ENCODE peak calls at places on chromosome 21, in eight cellular contexts. G is HL-60, C is A549, U is K562, F is HCT116, M is GM23338, V is SK-N-SH, H is HepG2. X is an unnamed sample.

GRCh38 chr21:29164330-29164942 is 34.0 kb downstream of the MAP3K7CL start:
- DNase-seq in M (peak), V (peak), F (peak), U (peak), H (peak), G (peak), C (peak), X (no peak)

GRCh38 chr21:25561668-25562641 is 45.3 kb downstream of the MRPL39 start:
- DNase-seq in G (peak), M (peak), C (peak), V (peak), F (no peak), U (no peak), H (no peak), X (no peak)

GRCh38 chr21:41396452-41397107 is 29.5 kb upstream of the MX1 start:
- DNase-seq in G (peak), M (peak), F (no peak), V (no peak), U (no peak), C (no peak), H (no peak), X (no peak)

GRCh38 chr21:46437096-46437498 is 21.6 kb upstream of the DIP2A start:
- DNase-seq in F (no peak), H (no peak), C (no peak), U (no peak), M (no peak), G (peak), V (no peak), X (no peak)

GRCh38 chr21:42835611-42836401 is 43.5 kb downstream of the WDR4 start:
- DNase-seq in H (no peak), U (no peak), V (no peak), M (no peak), G (no peak), C (no peak), F (no peak), X (no peak)

GRCh38 chr21:39818557-39818956 is 48.7 kb upstream of the PCP4 start:
- DNase-seq in U (no peak), G (no peak), C (no peak), F (no peak), V (no peak), H (no peak), M (no peak), X (no peak)

GRCh38 chr21:29436143-29436542 is 137.4 kb downstream of the BACH1 start:
- DNase-seq in F (no peak), H (no peak), C (no peak), G (no peak), U (no peak), M (peak), V (no peak), X (no peak)

GRCh38 chr21:36429672-36430546 is 44.7 kb downstream of the CHAF1B start:
- DNase-seq in V (peak), H (peak), F (peak), U (peak), M (peak), G (peak), C (peak), X (peak)

GRCh38 chr21:22224261-22224660 is 1226.1 kb downstream of the NCAM2 start:
- DNase-seq in F (no peak), U (no peak), G (no peak), M (no peak), H (no peak), C (no peak), V (no peak), X (no peak)

GRCh38 chr21:29893687-29894086 is 46.1 kb downstream of the GRIK1 start:
- DNase-seq in V (no peak), F (no peak), G (no peak), H (no peak), M (no peak), U (no peak), C (no peak), X (no peak)

GRCh38 chr21:40355076-40355475 is 487.8 kb downstream of the PCP4 start:
- DNase-seq in M (no peak), G (no peak), H (no peak), F (no peak), U (no peak), V (no peak), C (no peak), X (no peak)

GRCh38 chr21:41878831-41879189 is 334 bp downstream of the PRDM15 start:
- DNase-seq in H (peak), G (peak), V (peak), M (peak), U (peak), C (peak), F (peak), X (no peak)

GRCh38 chr21:28025111-28025510 is 967.6 kb downstream of the LTN1 start:
- DNase-seq in C (no peak), U (no peak), G (no peak), V (no peak), F (no peak), M (no peak), H (no peak), X (no peak)

GRCh38 chr21:29717659-29718058 is 222.1 kb downstream of the GRIK1 start:
- DNase-seq in U (peak), H (no peak), F (no peak), C (no peak), M (no peak), G (no peak), V (no peak), X (no peak)

GRCh38 chr21:15064576-15065380 is at the start of gene NRIP1:
- DNase-seq in U (peak), V (peak), C (peak), G (peak), F (no peak), M (peak), H (peak), X (no peak)

GRCh38 chr21:41752231-41752681 is 14.6 kb downstream of the RIPK4 start:
- DNase-seq in U (peak), G (no peak), C (no peak), F (no peak), V (no peak), M (no peak), H (no peak), X (no peak)

GRCh38 chr21:18449586-18449985 is 46.0 kb upstream of the TMPRSS15 start:
- DNase-seq in F (no peak), M (no peak), H (no peak), V (no peak), G (no peak), U (no peak), C (no peak), X (no peak)

GRCh38 chr21:35488941-35489340 is 439.8 kb upstream of the RUNX1 start:
- DNase-seq in V (no peak), H (no peak), F (no peak), M (no peak), U (no peak), G (no peak), C (no peak), X (no peak)

GRCh38 chr21:32412998-32413504 is 545 bp downstream of the EVA1C start:
- DNase-seq in H (no peak), F (no peak), M (peak), V (no peak), C (no peak), G (no peak), U (no peak), X (no peak)

GRCh38 chr21:32279377-32279680 is 480 bp upstream of the MIS18A start:
- DNase-seq in U (no peak), H (no peak), C (no peak), F (no peak), V (no peak), M (no peak), G (no peak), X (no peak)

GRCh38 chr21:46297311-46298082 is 11.4 kb downstream of the YBEY start:
- DNase-seq in H (no peak), G (no peak), U (no peak), M (peak), V (no peak), C (no peak), F (no peak), X (no peak)

GRCh38 chr21:42234464-42235241 is 15.7 kb downstream of the ABCG1 start:
- DNase-seq in F (no peak), U (peak), H (peak), G (peak), C (peak), V (peak), M (peak), X (no peak)

GRCh38 chr21:29481641-29482040 is 182.9 kb downstream of the BACH1 start:
- DNase-seq in U (no peak), F (no peak), C (no peak), H (no peak), V (no peak), M (no peak), G (no peak), X (no peak)

GRCh38 chr21:17673261-17674020 is 60.7 kb upstream of the BTG3 start:
- DNase-seq in G (no peak), M (peak), U (no peak), C (no peak), F (no peak), H (no peak), V (no peak), X (no peak)

GRCh38 chr21:38804617-38805281 is 980 bp upstream of the ETS2 start:
- DNase-seq in V (peak), U (peak), F (peak), H (no peak), G (peak), M (peak), C (peak), X (no peak)
- H3K27ac ChIP-seq in V (peak), U (peak), F (peak), H (peak), G (peak), M (peak), C (peak), X (peak)

GRCh38 chr21:31157756-31158155 is 119.5 kb upstream of the KRTAP19-8 start:
- DNase-seq in H (no peak), C (no peak), G (no peak), U (no peak), F (no peak), M (peak), V (no peak), X (no peak)
- TF ChIP-seq REST in H (no peak), C (no peak), G (no peak), U (no peak), F (no peak), M (no peak), V (no peak), X (no peak)

DNA sequence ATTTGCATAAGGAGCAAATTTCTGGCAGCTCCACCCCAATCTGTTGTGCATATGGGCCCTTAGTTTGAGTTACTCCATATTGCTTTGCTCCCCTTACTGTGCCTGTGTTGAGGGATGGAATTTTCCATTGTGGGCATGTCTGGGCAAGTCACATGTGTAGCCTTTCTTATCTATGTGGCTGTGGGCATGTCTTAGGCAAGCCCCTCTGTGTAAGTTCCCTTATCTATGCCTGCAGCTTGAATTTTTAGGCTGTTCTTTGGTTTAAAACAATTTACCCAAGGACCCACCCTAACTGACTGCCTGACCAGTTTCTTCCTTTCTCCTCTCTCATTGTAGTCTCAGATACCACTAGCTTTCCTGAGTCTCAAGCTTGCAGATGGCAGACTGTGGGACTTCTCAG is 405.7 kb upstream of the NCAM2 start:
- DNase-seq in U (peak), C (no peak), G (peak), M (no peak), V (no peak), F (no peak), H (no peak), X (no peak)
- H3K27ac ChIP-seq in U (no peak), C (no peak), G (no peak), M (peak), V (no peak), F (no peak), H (no peak), X (no peak)

DNA sequence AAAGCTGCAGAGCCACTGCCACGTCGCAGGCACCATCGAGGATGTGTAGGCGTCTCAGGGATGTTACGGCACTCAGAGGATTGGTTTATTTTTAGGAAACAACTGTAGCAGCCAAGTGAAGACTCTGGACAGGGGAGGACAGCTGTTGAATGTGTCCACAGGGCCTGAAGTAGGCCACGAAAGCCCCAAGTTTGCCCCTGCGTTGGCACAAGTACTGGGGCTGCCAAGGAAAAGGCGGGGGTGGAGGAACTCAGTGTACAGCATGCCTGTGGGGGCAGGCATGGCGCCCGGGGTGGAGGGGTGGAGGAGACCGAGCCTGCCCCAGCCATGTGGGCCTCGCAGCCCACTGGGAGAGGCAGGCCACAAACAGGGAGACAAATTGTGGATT is 89.7 kb downstream of the ADARB1 start:
- DNase-seq in M (no peak), H (no peak), F (no peak), U (no peak), G (no peak), V (no peak), C (no peak), X (no peak)
- TF ChIP-seq REST in M (no peak), H (no peak), F (no peak), U (no peak), G (no peak), V (no peak), C (no peak), X (no peak)

GRCh38 chr21:43936186-43936967 is 71.4 kb downstream of the AGPAT3 start:
- DNase-seq in H (no peak), F (no peak), M (no peak), V (no peak), G (no peak), C (no peak), U (no peak), X (no peak)
- H3K27ac ChIP-seq in H (no peak), F (no peak), M (peak), V (no peak), G (no peak), C (no peak), U (peak), X (no peak)

DNA sequence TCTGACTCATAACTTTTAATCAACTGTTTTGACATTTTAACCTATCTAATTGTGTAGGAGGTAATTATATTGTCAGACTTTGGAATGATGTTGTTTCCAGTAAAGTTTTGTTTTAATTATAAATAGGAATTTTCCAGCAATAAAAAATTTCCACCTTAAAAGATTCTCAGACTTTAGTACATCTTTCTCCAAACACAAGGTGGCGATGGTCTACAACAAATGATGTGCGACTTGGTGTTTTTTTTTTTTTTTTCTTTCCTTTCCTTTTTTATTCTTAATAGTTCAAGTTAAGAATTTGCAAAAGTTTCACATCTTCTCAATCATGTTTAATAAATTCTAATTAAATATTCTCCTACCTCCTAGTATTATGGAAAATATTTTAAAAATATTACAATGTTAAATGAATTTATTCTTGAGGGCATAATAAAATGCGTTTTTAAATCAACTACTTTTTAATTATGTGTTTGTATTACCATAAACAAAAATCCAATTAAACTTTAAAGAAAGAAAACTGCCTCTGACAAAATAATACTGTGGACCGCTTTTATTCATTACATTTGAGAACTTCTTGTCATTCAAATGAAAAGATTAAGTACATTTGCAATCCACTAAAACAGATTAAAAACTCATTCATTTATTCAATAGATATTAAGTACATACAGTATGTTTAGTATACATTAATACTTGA is 4.4 kb upstream of the ADAMTS1 start:
- DNase-seq in C (peak), U (peak), G (peak), H (peak), V (peak), M (peak), F (peak), X (no peak)
- TF ChIP-seq REST in C (no peak), U (no peak), G (no peak), H (no peak), V (no peak), M (no peak), F (no peak), X (no peak)